ENCODE peak calls at places on chromosome 5, in seven cellular contexts. V is breast epithelium, Y is mammary epithelial cell, N is Peyer's patch, O is aorta, T is HepG2, E is upper lobe of right lung. R is an unnamed sample.

GRCh38 chr5:44046581-44047327 is 342.5 kb downstream of the FGF10 start:
- DNase-seq in V (no peak), Y (no peak), O (no peak), E (no peak), T (no peak), N (no peak), R (no peak)

GRCh38 chr5:133244242-133244641 is 192.4 kb downstream of the HSPA4 start:
- DNase-seq in Y (no peak), E (no peak), O (peak; percentile 17), T (peak; percentile 65), V (no peak), N (no peak), R (no peak)

GRCh38 chr5:171492781-171493180 is 73.3 kb downstream of the FGF18 start:
- DNase-seq in N (no peak), T (no peak), E (no peak), Y (no peak), V (no peak), O (no peak), R (no peak)

GRCh38 chr5:110159202-110159601 is 469.5 kb downstream of the MAN2A1 start:
- DNase-seq in V (no peak), N (no peak), T (no peak), E (no peak), Y (peak; percentile 58), O (no peak), R (no peak)

GRCh38 chr5:69431424-69432303 is 16.7 kb downstream of the MARVELD2 start:
- DNase-seq in N (no peak), Y (no peak), V (no peak), E (no peak), O (no peak), T (no peak), R (no peak)

GRCh38 chr5:76401801-76402250 is 1.3 kb upstream of the IQGAP2 start:
- DNase-seq in T (no peak), V (no peak), E (peak; percentile 73), N (peak; percentile 62), Y (no peak), O (no peak), R (peak; percentile 17)

GRCh38 chr5:668299-668995 is 24.7 kb downstream of the TPPP start:
- DNase-seq in E (peak; percentile 52), T (no peak), V (no peak), N (no peak), O (no peak), Y (no peak), R (no peak)

GRCh38 chr5:132237670-132238069 is 10.0 kb upstream of the P4HA2 start:
- DNase-seq in O (no peak), N (no peak), V (no peak), T (no peak), E (peak; percentile 1), Y (no peak), R (no peak)

GRCh38 chr5:132342291-132343180 is 27.0 kb upstream of the SLC22A5 start:
- DNase-seq in N (no peak), E (no peak), O (no peak), Y (no peak), V (no peak), T (no peak), R (no peak)

GRCh38 chr5:147691134-147691533 is 91.4 kb downstream of the JAKMIP2 start:
- DNase-seq in V (no peak), E (no peak), N (no peak), Y (no peak), O (no peak), T (no peak), R (no peak)

GRCh38 chr5:96432245-96433065 is 593 bp downstream of the PCSK1 start:
- DNase-seq in T (no peak), Y (no peak), O (peak; percentile 44), V (no peak), N (no peak), E (no peak), R (no peak)

GRCh38 chr5:94847019-94847418 is 228.6 kb downstream of the SLF1 start:
- DNase-seq in V (no peak), Y (no peak), N (no peak), O (no peak), E (no peak), T (no peak), R (no peak)

GRCh38 chr5:150778103-150778516 is 447 bp upstream of the SMIM3 start:
- DNase-seq in N (no peak), E (no peak), Y (no peak), O (no peak), T (no peak), V (no peak), R (no peak)

GRCh38 chr5:17228833-17229291 is 11.4 kb downstream of the BASP1 start:
- DNase-seq in E (no peak), N (no peak), V (no peak), O (no peak), Y (peak; percentile 86), T (no peak), R (no peak)

GRCh38 chr5:5313081-5313736 is 109.3 kb upstream of the ICE1 start:
- DNase-seq in T (peak; percentile 69), V (no peak), N (no peak), Y (no peak), O (no peak), E (no peak), R (no peak)

GRCh38 chr5:133510634-133511262 is 101.6 kb downstream of the FSTL4 start:
- DNase-seq in Y (no peak), V (no peak), O (peak; percentile 35), N (no peak), E (no peak), T (no peak), R (no peak)

GRCh38 chr5:149325894-149326293 is 19.4 kb upstream of the GRPEL2 start:
- DNase-seq in T (no peak), O (no peak), Y (no peak), E (no peak), V (no peak), N (no peak), R (no peak)

GRCh38 chr5:120465281-120465961 is 1.3 kb downstream of the PRR16 start:
- DNase-seq in E (peak; percentile 59), Y (peak; percentile 42), T (no peak), N (peak; percentile 19), V (no peak), O (peak; percentile 71), R (no peak)

GRCh38 chr5:135944967-135945560 is 9.7 kb downstream of the LECT2 start:
- DNase-seq in O (no peak), Y (peak; percentile 63), N (no peak), V (peak; percentile 40), E (no peak), T (peak; percentile 86), R (peak; percentile 11)

GRCh38 chr5:33807771-33808170 is 84.0 kb downstream of the ADAMTS12 start:
- DNase-seq in Y (no peak), O (no peak), N (no peak), E (no peak), T (no peak), V (no peak), R (no peak)

GRCh38 chr5:14143843-14144585 is 872 bp downstream of the TRIO start:
- DNase-seq in T (no peak), Y (peak; percentile 42), N (peak; percentile 39), O (peak; percentile 73), V (peak; percentile 32), E (peak; percentile 88), R (no peak)

GRCh38 chr5:140111859-140112551 is 1.9 kb upstream of the PURA start:
- DNase-seq in T (no peak), E (no peak), N (no peak), Y (no peak), O (no peak), V (no peak), R (no peak)

GRCh38 chr5:140108093-140109049 is 5.5 kb upstream of the PURA start:
- DNase-seq in Y (no peak), E (peak; percentile 68), N (peak; percentile 85), T (no peak), O (peak; percentile 57), V (no peak), R (no peak)

GRCh38 chr5:140109050-140109817 is 4.7 kb upstream of the PURA start:
- DNase-seq in N (peak; percentile 19), T (no peak), E (peak; percentile 68), V (no peak), O (no peak), Y (no peak), R (no peak)

GRCh38 chr5:140111043-140111858 is 2.7 kb upstream of the PURA start:
- DNase-seq in O (no peak), N (no peak), E (no peak), Y (no peak), V (no peak), T (no peak), R (no peak)

GRCh38 chr5:140109818-140110733 is 3.8 kb upstream of the PURA start:
- DNase-seq in Y (no peak), E (no peak), T (no peak), V (no peak), O (no peak), N (no peak), R (no peak)
- H3K4me1 ChIP-seq in Y (peaks cover 22% of the 10 kb centered on the region), E (peaks cover 45% of the 10 kb centered on the region), T (peaks cover 49% of the 10 kb centered on the region), V (peaks cover 19% of the 10 kb centered on the region), O (no peaks in the 10 kb centered on the region), N (peaks cover 38% of the 10 kb centered on the region), R (peaks cover 39% of the 10 kb centered on the region)

DNA sequence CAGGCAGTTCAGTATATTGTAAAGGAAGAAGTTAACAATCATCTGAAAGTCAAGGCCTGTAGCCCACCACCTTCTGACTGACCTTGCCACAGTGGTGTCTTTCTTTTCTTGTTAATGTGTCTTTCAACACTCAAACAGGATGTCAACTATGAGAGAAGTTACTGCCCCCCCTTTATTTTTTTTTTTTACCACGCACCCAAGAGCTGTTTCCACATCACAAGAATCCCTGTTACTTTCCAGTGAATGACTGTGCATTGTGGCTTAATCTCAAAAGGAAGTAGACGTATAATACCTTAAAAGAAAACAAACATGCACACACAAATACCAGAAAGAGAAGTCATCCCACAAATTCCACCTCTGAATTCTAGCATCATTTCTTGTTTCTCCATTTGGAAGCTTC is 201.3 kb downstream of the EFNA5 start:
- DNase-seq in Y (peak; percentile 93), V (no peak), E (no peak), T (no peak), O (no peak), N (no peak), R (no peak)
- H3K4me1 ChIP-seq in Y (peaks cover 62% of the 10 kb centered on the region), V (no peaks in the 10 kb centered on the region), E (peaks cover 9% of the 10 kb centered on the region), T (no peaks in the 10 kb centered on the region), O (peaks cover 16% of the 10 kb centered on the region), N (peaks cover 1% of the 10 kb centered on the region), R (no peaks in the 10 kb centered on the region)

DNA sequence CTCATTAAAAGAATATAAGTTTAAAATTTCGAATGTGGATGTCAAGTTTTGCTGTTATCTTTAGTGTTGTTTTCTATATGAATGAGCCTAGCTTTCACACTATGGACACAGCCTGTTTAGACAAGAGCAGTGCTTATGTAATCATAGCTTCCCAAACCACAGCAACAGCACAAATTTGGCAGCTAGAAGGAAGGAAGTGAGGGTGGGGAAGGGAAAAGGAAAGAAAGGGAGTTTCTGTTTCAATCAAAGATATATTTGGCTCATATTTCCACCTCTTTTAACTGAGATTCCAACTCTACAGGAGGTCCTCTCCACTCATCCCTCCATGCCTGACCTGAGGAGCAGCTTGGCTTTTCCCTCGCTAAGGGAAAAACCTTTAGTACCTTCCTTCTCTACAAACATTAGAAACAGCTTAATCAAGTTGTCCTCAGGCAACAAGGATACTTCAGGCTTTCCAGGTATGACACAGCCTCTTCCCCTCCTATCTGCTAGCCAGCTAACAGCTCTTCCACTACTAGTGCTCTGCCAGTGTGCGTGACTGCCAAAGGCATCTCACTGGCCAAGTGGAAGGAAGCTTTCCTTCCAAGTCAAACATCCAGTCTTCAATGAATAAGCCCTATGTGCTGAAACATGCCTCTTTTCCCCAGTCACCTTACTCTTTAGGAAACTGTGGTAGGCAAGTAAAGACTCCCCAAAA is 268.6 kb upstream of the PTGER4 start:
- DNase-seq in N (no peak), Y (peak; percentile 88), T (no peak), V (no peak), E (no peak), O (no peak), R (no peak)
- H3K4me1 ChIP-seq in N (peaks cover 3% of the 10 kb centered on the region), Y (peaks cover 33% of the 10 kb centered on the region), T (peaks cover 16% of the 10 kb centered on the region), V (peaks cover 5% of the 10 kb centered on the region), E (peaks cover 25% of the 10 kb centered on the region), O (no peaks in the 10 kb centered on the region), R (peaks cover 40% of the 10 kb centered on the region)

GRCh38 chr5:179275381-179275878 is 69.8 kb downstream of the ADAMTS2 start:
- DNase-seq in O (peak; percentile 47), T (no peak), N (no peak), V (no peak), Y (no peak), E (no peak), R (no peak)
- H3K4me1 ChIP-seq in O (no peaks in the 10 kb centered on the region), T (peaks cover 22% of the 10 kb centered on the region), N (peaks cover 5% of the 10 kb centered on the region), V (no peaks in the 10 kb centered on the region), Y (no peaks in the 10 kb centered on the region), E (peaks cover 33% of the 10 kb centered on the region), R (no peaks in the 10 kb centered on the region)

R was measured in effector memory CD4-positive, alpha-beta T cell.